ENCODE peak calls at places on chromosomes 5 and 9, in four cellular contexts. V is neuronal stem cell, Q is endodermal cell, P is HCT116. W is an unnamed sample.

GRCh38 chr9:131739988-131740648 is at the start of gene RAPGEF1:
- DNase-seq in V (peak), Q (peak), P (no peak), W (no peak)

GRCh38 chr9:131836021-131836420 is 96.1 kb upstream of the RAPGEF1 start:
- DNase-seq in V (no peak), Q (no peak), P (no peak), W (no peak)

GRCh38 chr9:95409650-95410426 is 92.3 kb upstream of the FANCC start:
- DNase-seq in V (no peak), Q (no peak), P (peak), W (peak)

GRCh38 chr5:82165740-82166530 is 112.2 kb downstream of the RPS23 start:
- DNase-seq in V (peak), Q (peak), P (peak), W (peak)

GRCh38 chr9:79120533-79121315 is 451.0 kb upstream of the TLE4 start:
- DNase-seq in V (no peak), Q (no peak), P (no peak), W (no peak)

GRCh38 chr9:34405719-34406118 is 29.0 kb upstream of the MYORG start:
- DNase-seq in V (no peak), Q (no peak), P (no peak), W (no peak)

GRCh38 chr9:122991370-122991830 is 42.1 kb upstream of the GPR21 start:
- DNase-seq in V (no peak), Q (no peak), P (peak), W (peak)

GRCh38 chr5:55227738-55228430 is 769 bp upstream of the MCIDAS start:
- DNase-seq in V (no peak), Q (no peak), P (no peak), W (no peak)

GRCh38 chr9:89675403-89675771 is 70.6 kb downstream of the GADD45G start:
- DNase-seq in V (no peak), Q (no peak), P (no peak), W (no peak)

GRCh38 chr5:73419414-73420390 is 28.9 kb downstream of the FOXD1 start:
- DNase-seq in V (no peak), Q (peak), P (no peak), W (peak)

GRCh38 chr9:89139450-89139849 is 39.2 kb downstream of the SHC3 start:
- DNase-seq in V (no peak), Q (no peak), P (no peak), W (peak)

GRCh38 chr9:116322521-116322920 is 168.9 kb downstream of the PAPPA start:
- DNase-seq in V (no peak), Q (no peak), P (no peak), W (no peak)

GRCh38 chr5:43010956-43011355 is 29.2 kb downstream of the ANXA2R start:
- DNase-seq in V (no peak), Q (no peak), P (no peak), W (no peak)

GRCh38 chr9:89541798-89542197 is 43.9 kb upstream of the SEMA4D start:
- DNase-seq in V (no peak), Q (peak), P (no peak), W (no peak)

GRCh38 chr5:59759600-59760357 is 133.7 kb downstream of the PDE4D start:
- DNase-seq in V (no peak), Q (peak), P (no peak), W (no peak)

GRCh38 chr5:132439521-132440206 is 50.9 kb downstream of the IRF1 start:
- DNase-seq in V (no peak), Q (peak), P (no peak), W (peak)

GRCh38 chr9:133768371-133768858 is 30.3 kb upstream of the SARDH start:
- DNase-seq in V (no peak), Q (peak), P (no peak), W (no peak)

GRCh38 chr5:151101151-151101550 is 20.3 kb upstream of the TNIP1 start:
- DNase-seq in V (no peak), Q (no peak), P (no peak), W (no peak)

GRCh38 chr9:5871785-5872184 is 18.9 kb upstream of the MLANA start:
- DNase-seq in V (no peak), Q (no peak), P (no peak), W (peak)

GRCh38 chr5:133362438-133362837 is 249.9 kb downstream of the FSTL4 start:
- DNase-seq in V (no peak), Q (peak), P (no peak), W (no peak)

GRCh38 chr9:137052998-137053943 is 590 bp downstream of the ENTPD2 start:
- DNase-seq in V (no peak), Q (peak), P (no peak), W (no peak)
- H3K9ac ChIP-seq in V (no peak), Q (no peak), P (peak), W (no peak)

GRCh38 chr5:111756701-111757581 is at the start of gene NREP:
- DNase-seq in V (peak), Q (peak), P (peak), W (peak)
- H3K9ac ChIP-seq in V (peak), Q (peak), P (peak), W (peak)

DNA sequence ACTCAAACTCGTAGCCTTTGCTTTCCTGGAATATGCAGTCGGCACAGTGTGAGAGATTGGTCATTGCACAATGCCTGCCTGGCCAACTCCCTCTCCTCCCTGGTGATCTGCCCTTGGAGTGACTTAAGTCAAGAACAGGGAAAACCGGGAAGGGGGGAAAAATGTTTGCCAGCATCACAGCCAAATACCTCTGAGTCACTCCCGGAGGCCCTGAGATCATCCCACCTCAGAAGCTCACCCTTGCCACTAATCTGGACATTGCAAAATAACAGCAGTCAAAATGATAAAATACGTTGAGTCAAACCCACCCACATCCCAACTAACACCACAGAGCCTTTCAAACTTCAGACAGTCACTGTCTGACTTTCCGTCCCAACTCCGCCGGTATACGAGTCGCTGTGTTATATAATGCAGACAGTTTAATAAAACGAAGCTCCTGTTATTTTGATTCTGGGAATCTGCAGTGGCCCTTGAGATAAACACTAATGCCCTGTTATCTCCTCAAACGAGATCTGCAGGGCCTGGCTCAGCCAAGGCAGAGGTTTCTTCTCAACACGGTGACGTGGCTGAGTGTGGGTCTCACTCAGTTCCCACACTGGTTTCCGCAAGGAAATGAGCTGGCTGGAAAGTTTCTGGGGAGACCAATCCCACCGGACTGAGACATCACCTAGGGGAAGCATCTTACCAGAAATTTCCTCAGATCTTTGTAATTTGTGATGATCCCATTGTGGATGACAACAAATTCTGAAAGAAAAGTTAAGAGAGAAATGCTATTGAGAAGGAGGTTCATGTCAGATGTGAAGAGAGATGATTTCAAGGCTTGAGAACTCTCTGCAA is 22.1 kb downstream of the GFPT2 start:
- DNase-seq in V (no peak), Q (peak), P (peak), W (peak)
- H3K9ac ChIP-seq in V (no peak), Q (peak), P (no peak), W (no peak)

GRCh38 chr9:98797491-98797890 is 1.1 kb upstream of the ANKS6 start:
- DNase-seq in V (no peak), Q (no peak), P (no peak), W (no peak)

GRCh38 chr9:98794802-98795201 is 1.6 kb downstream of the ANKS6 start:
- DNase-seq in V (no peak), Q (no peak), P (no peak), W (no peak)

GRCh38 chr9:98796364-98797101 is at the start of gene ANKS6:
- DNase-seq in V (peak), Q (peak), P (no peak), W (peak)

GRCh38 chr9:98795970-98796363 is 388 bp downstream of the ANKS6 start:
- DNase-seq in V (no peak), Q (peak), P (no peak), W (peak)

GRCh38 chr9:98795295-98795955 is 930 bp downstream of the ANKS6 start:
- DNase-seq in V (no peak), Q (no peak), P (no peak), W (no peak)
- H3K9ac ChIP-seq in V (no peak), Q (no peak), P (peak), W (no peak)

DNA sequence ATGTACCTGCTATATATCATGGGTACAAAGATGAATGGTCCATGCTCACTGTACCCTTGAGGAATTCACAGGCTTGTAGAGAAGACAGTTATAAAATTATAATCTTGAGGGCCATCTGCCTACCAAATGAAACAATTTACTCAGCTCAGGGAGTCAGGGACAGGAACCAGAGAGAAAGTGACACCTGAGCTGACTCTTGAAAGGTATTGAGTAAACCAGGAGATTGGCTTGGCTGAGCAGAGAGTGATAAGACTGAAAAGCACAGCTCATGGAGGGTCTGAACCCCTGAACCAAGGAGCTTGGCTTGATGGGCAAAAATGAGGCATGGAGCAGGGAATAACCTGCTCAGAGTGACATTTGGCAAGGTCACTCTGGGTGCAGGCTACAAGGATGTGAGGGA is 147.3 kb downstream of the FAM114A2 start:
- DNase-seq in V (no peak), Q (no peak), P (no peak), W (no peak)
- H3K9ac ChIP-seq in V (no peak), Q (no peak), P (no peak), W (no peak)

GRCh38 chr9:77663754-77664153 is 15.6 kb upstream of the GNA14 start:
- DNase-seq in V (no peak), Q (no peak), P (no peak), W (peak)
- H3K9ac ChIP-seq in V (no peak), Q (no peak), P (no peak), W (no peak)

GRCh38 chr5:112146323-112146848 is 272.7 kb downstream of the EPB41L4A start:
- DNase-seq in V (no peak), Q (no peak), P (no peak), W (no peak)
- H3K9ac ChIP-seq in V (no peak), Q (no peak), P (no peak), W (no peak)

GRCh38 chr9:121929893-121930875 is 162.9 kb downstream of the TTLL11 start:
- DNase-seq in V (peak), Q (peak), P (peak), W (peak)

GRCh38 chr9:121926417-121926816 is 166.7 kb downstream of the TTLL11 start:
- DNase-seq in V (no peak), Q (no peak), P (no peak), W (no peak)

GRCh38 chr9:121924700-121925099 is 168.4 kb downstream of the TTLL11 start:
- DNase-seq in V (no peak), Q (no peak), P (no peak), W (no peak)

GRCh38 chr9:121927081-121927480 is 166.0 kb downstream of the TTLL11 start:
- DNase-seq in V (no peak), Q (no peak), P (no peak), W (no peak)

DNA sequence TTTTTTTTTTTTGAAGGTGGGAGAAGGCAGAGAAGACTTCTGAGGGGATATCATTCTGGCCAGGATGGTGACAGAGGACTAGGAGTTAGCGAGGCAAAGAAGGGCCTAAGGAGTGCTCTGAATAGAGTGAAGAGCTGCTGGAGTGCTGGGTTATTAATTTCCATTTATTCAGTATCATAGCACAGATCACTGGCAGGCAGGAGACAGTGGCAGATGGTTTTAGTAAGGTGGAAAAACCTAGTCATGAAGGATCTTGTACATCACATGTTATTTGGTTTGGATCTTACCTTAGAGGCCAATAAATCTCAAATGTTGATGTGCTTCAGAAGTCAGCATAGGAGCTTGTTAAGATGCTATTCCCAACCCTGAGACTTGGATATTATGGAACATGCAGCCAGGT is 165.5 kb downstream of the TTLL11 start:
- DNase-seq in V (no peak), Q (no peak), P (no peak), W (no peak)
- H3K9ac ChIP-seq in V (no peak), Q (no peak), P (no peak), W (no peak)

W was measured in trophoblast cell.